ENCODE peak calls at places on chromosomes 7 and 10, in six cellular contexts. E, C, A, Y, T and R are unnamed samples.

GRCh38 chr7:72335561-72336381 is 76.4 kb downstream of the CALN1 start:
- DNase-seq in T (peak; percentile 83), E (no peak), A (peak; percentile 21), C (peak; percentile 79), Y (no peak), R (no peak)

GRCh38 chr7:104231054-104232046 is 23.5 kb upstream of the ORC5 start:
- DNase-seq in A (peak; percentile 79), C (peak; percentile 91), Y (no peak), T (no peak), E (peak; percentile 30), R (no peak)

GRCh38 chr7:80766724-80767123 is 128.3 kb downstream of the CD36 start:
- DNase-seq in E (no peak), T (no peak), C (no peak), A (no peak), Y (no peak), R (no peak)

GRCh38 chr7:141577043-141577839 is 26.0 kb downstream of the AGK start:
- DNase-seq in C (peak; percentile 28), E (no peak), Y (no peak), T (peak; percentile 34), A (no peak), R (no peak)

GRCh38 chr7:129110575-129111376 is 33.7 kb upstream of the TSPAN33 start:
- DNase-seq in A (peak; percentile 32), C (peak; percentile 73), E (no peak), T (no peak), Y (no peak), R (no peak)

GRCh38 chr7:82166666-82167065 is 276.9 kb downstream of the CACNA2D1 start:
- DNase-seq in A (no peak), Y (no peak), T (no peak), E (no peak), C (no peak), R (no peak)

GRCh38 chr7:98251251-98251843 is 685 bp downstream of the TECPR1 start:
- DNase-seq in E (peak; percentile 79), C (peak; percentile 45), Y (peak; percentile 79), A (no peak), T (no peak), R (no peak)

GRCh38 chr7:132755538-132756481 is 179.5 kb upstream of the PLXNA4 start:
- DNase-seq in C (no peak), T (no peak), A (peak; percentile 70), E (no peak), Y (no peak), R (no peak)

GRCh38 chr10:75764974-75765551 is 333.6 kb downstream of the LRMDA start:
- DNase-seq in Y (no peak), A (no peak), C (no peak), T (no peak), E (no peak), R (no peak)

GRCh38 chr10:43942096-43942885 is 293.6 kb upstream of the ZNF32 start:
- DNase-seq in Y (no peak), C (no peak), E (no peak), T (peak; percentile 66), A (peak; percentile 41), R (peak; percentile 52)

GRCh38 chr10:120788756-120789155 is 62.4 kb upstream of the WDR11 start:
- DNase-seq in T (no peak), E (no peak), C (no peak), A (no peak), Y (no peak), R (no peak)

GRCh38 chr7:94183289-94183749 is 179.2 kb upstream of the BET1 start:
- DNase-seq in A (no peak), T (no peak), C (peak; percentile 20), E (no peak), Y (no peak), R (no peak)

GRCh38 chr7:90530263-90530662 is 60.8 kb downstream of the PTTG1IP2 start:
- DNase-seq in E (no peak), C (no peak), Y (no peak), T (no peak), A (no peak), R (no peak)

GRCh38 chr10:73060738-73061635 is 35.7 kb downstream of the P4HA1 start:
- DNase-seq in C (peak; percentile 85), E (no peak), T (no peak), A (peak; percentile 27), Y (no peak), R (no peak)

GRCh38 chr7:91089382-91089963 is 174.8 kb upstream of the FZD1 start:
- DNase-seq in Y (no peak), A (peak; percentile 34), T (no peak), C (peak; percentile 57), E (no peak), R (no peak)

GRCh38 chr7:77293046-77293445 is 93.4 kb upstream of the FGL2 start:
- DNase-seq in T (no peak), C (no peak), Y (no peak), E (no peak), A (no peak), R (no peak)

GRCh38 chr7:17939111-17939669 is 1.1 kb downstream of the SNX13 start:
- DNase-seq in E (no peak), Y (no peak), C (no peak), A (no peak), T (no peak), R (no peak)

GRCh38 chr7:46126901-46127300 is 205.8 kb upstream of the IGFBP3 start:
- DNase-seq in C (no peak), A (no peak), T (no peak), E (no peak), Y (no peak), R (no peak)

GRCh38 chr10:58590152-58590551 is 77.5 kb downstream of the BICC1 start:
- DNase-seq in A (peak; percentile 5), Y (peak; percentile 22), C (no peak), T (no peak), E (no peak), R (no peak)

GRCh38 chr10:104441601-104442000 is 88.0 kb downstream of the CFAP58 start:
- DNase-seq in Y (no peak), E (no peak), T (no peak), C (no peak), A (no peak), R (no peak)

GRCh38 chr7:99167072-99167471 is 23.2 kb upstream of the SMURF1 start:
- DNase-seq in T (no peak), E (no peak), A (no peak), Y (no peak), C (no peak), R (no peak)

GRCh38 chr10:76012928-76013327 is 581.5 kb downstream of the LRMDA start:
- DNase-seq in Y (no peak), E (no peak), A (no peak), C (no peak), T (no peak), R (no peak)

GRCh38 chr7:121369462-121369861 is 26.6 kb downstream of the FAM3C start:
- DNase-seq in A (no peak), Y (no peak), C (no peak), T (no peak), E (no peak), R (no peak)

GRCh38 chr10:126929391-126929790 is 24.2 kb downstream of the DOCK1 start:
- DNase-seq in Y (no peak), E (no peak), A (no peak), C (no peak), T (no peak), R (no peak)
- TF ChIP-seq POLR2AphosphoS5 in Y (no peak), E (no peak), A (no peak), C (no peak), T (no peak), R (no peak)

GRCh38 chr7:101733713-101734475 is 83.5 kb upstream of the CUX1 start:
- DNase-seq in E (peak; percentile 53), A (peak; percentile 66), Y (peak; percentile 71), C (peak; percentile 85), T (no peak), R (no peak)
- TF ChIP-seq POLR2AphosphoS5 in E (no peak), A (no peak), Y (no peak), C (no peak), T (no peak), R (peak; percentile 21)

GRCh38 chr7:4792537-4793126 is 17.2 kb downstream of the AP5Z1 start:
- DNase-seq in C (peak; percentile 53), Y (no peak), E (no peak), T (no peak), A (no peak), R (no peak)
- TF ChIP-seq POLR2AphosphoS5 in C (no peak), Y (no peak), E (no peak), T (no peak), A (no peak), R (no peak)

DNA sequence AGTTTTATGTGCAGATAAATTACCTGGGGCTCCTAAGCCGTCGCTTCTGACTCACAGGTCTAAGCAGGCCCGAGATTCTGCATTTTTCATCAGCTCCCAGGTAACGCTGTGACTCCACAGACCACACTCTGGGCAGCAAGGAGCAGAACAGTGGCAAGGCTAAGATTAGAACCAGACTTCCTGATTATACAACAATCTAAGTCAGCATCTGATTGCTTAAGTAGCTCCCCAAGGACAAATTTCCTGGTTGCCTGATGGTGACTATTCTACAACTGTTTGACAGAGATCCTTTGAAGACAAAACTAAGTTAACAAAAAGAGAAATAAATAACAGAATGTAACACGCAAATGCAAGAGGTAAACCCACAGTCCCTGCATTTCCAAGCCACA is 69.0 kb downstream of the CREB3L2 start:
- DNase-seq in T (no peak), E (no peak), C (no peak), Y (peak; percentile 38), A (peak; percentile 32), R (no peak)
- TF ChIP-seq POLR2AphosphoS5 in T (peak; percentile 28), E (peak; percentile 32), C (no peak), Y (no peak), A (peak; percentile 61), R (no peak)

DNA sequence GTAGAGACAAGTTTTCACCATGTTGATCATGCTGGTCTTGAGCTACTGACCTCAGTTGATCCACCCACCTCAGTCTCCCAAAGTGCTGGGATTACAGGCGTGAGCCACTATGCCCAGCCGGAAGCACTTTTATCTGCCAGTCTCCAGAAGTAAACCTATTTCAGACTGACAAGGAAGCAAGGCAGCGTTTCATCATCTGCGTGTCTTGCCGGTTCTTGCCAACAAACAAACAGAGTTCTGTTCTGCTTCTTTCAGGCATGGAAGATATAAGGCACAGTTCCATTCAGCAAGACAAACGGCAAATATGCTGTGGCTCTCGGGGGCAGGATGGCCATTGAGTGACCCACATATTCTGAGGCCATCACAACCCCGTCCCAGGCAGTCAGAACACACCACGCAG is 15.5 kb upstream of the LARP4B start:
- DNase-seq in A (no peak), E (no peak), T (no peak), C (no peak), Y (no peak), R (no peak)
- TF ChIP-seq POLR2AphosphoS5 in A (no peak), E (no peak), T (no peak), C (no peak), Y (no peak), R (no peak)

GRCh38 chr10:110491346-110491745 is 6.4 kb upstream of the DUSP5 start:
- DNase-seq in E (no peak), C (no peak), A (no peak), Y (no peak), T (no peak), R (no peak)
- TF ChIP-seq POLR2AphosphoS5 in E (peak; percentile 33), C (no peak), A (no peak), Y (no peak), T (no peak), R (no peak)

GRCh38 chr10:28432210-28432676 is 100.7 kb upstream of the WAC start:
- DNase-seq in C (peak; percentile 90), A (peak; percentile 79), E (peak; percentile 59), T (no peak), Y (peak; percentile 85), R (no peak)
- TF ChIP-seq POLR2AphosphoS5 in C (no peak), A (no peak), E (no peak), T (no peak), Y (no peak), R (no peak)